ENCODE peak calls at places on chromosomes 11 and 22, in four cellular contexts. D, Z, Q and S are unnamed samples.

GRCh38 chr11:118003021-118003423 is 16.8 kb downstream of the IL10RA start:
- DNase-seq in Q (no peak), Z (no peak), D (no peak), S (no peak)

GRCh38 chr11:106482920-106483761 is 405.7 kb downstream of the AASDHPPT start:
- DNase-seq in D (peak; percentile 39), Q (no peak), Z (no peak), S (no peak)

GRCh38 chr11:61652135-61652534 is 28.1 kb upstream of the DAGLA start:
- DNase-seq in D (no peak), Q (no peak), Z (no peak), S (no peak)

GRCh38 chr11:125750629-125751028 is 4.5 kb downstream of the PATE1 start:
- DNase-seq in D (no peak), Q (no peak), Z (no peak), S (no peak)

GRCh38 chr11:72683782-72684200 is 9.6 kb upstream of the PDE2A start:
- DNase-seq in Z (peak; percentile 43), D (peak; percentile 94), Q (peak; percentile 71), S (peak; percentile 71)

GRCh38 chr11:33735426-33736147 is 636 bp downstream of the CD59 start:
- DNase-seq in Z (no peak), D (no peak), Q (no peak), S (peak; percentile 71)

GRCh38 chr11:63986932-63987513 is 785 bp downstream of the OTUB1 start:
- DNase-seq in Q (no peak), D (peak; percentile 53), Z (no peak), S (no peak)

GRCh38 chr11:117678651-117679407 is 118.2 kb downstream of the DSCAML1 start:
- DNase-seq in D (no peak), Q (no peak), Z (no peak), S (no peak)

GRCh38 chr22:20229916-20230775 is 38.0 kb downstream of the RTN4R start:
- DNase-seq in D (no peak), Q (no peak), Z (no peak), S (no peak)

GRCh38 chr22:26713823-26714449 is 56.5 kb downstream of the MIAT start:
- DNase-seq in Z (no peak), D (no peak), Q (no peak), S (no peak)

GRCh38 chr11:70210051-70210501 is 7.0 kb downstream of the FADD start:
- DNase-seq in D (peak; percentile 96), Z (no peak), Q (no peak), S (no peak)

GRCh38 chr22:42648368-42649260 is 578 bp downstream of the CYB5R3 start:
- DNase-seq in Q (peak; percentile 59), D (peak; percentile 81), Z (peak; percentile 61), S (peak; percentile 80)

GRCh38 chr11:62446091-62446490 is 27.3 kb downstream of the SCGB1A1 start:
- DNase-seq in Q (no peak), Z (no peak), D (no peak), S (no peak)

GRCh38 chr11:66906077-66906929 is 49.4 kb downstream of the LRFN4 start:
- DNase-seq in Q (peak; percentile 39), Z (no peak), D (no peak), S (no peak)

GRCh38 chr11:87926250-87926970 is 248.8 kb downstream of the RAB38 start:
- DNase-seq in D (no peak), Q (peak; percentile 38), Z (no peak), S (no peak)

GRCh38 chr11:28466506-28466905 is 358.3 kb downstream of the METTL15 start:
- DNase-seq in D (no peak), Z (no peak), Q (no peak), S (no peak)

GRCh38 chr11:67489203-67489859 is 6.5 kb downstream of the AIP start:
- DNase-seq in D (peak; percentile 82), Q (no peak), Z (no peak), S (no peak)

GRCh38 chr11:17387811-17388210 is 648 bp downstream of the KCNJ11 start:
- DNase-seq in Q (no peak), Z (no peak), D (peak; percentile 29), S (no peak)

GRCh38 chr11:118900535-118901384 is 17.1 kb downstream of the CXCR5 start:
- DNase-seq in Z (no peak), D (peak; percentile 81), Q (no peak), S (no peak)

GRCh38 chr11:106656646-106657045 is 361.6 kb downstream of the GUCY1A2 start:
- DNase-seq in Z (no peak), Q (no peak), D (no peak), S (no peak)

GRCh38 chr11:78564037-78564888 is 10.4 kb downstream of the NARS2 start:
- DNase-seq in Z (peak; percentile 57), D (peak; percentile 80), Q (peak; percentile 38), S (no peak)

GRCh38 chr11:118175031-118175531 is 1.4 kb downstream of the SCN2B start:
- DNase-seq in D (peak; percentile 77), Q (peak; percentile 41), Z (no peak), S (no peak)

GRCh38 chr11:96426356-96427103 is 36.7 kb downstream of the JRKL start:
- DNase-seq in Z (no peak), Q (no peak), D (no peak), S (no peak)

GRCh38 chr11:72352859-72353551 is 81.3 kb downstream of the CLPB start:
- DNase-seq in D (peak; percentile 86), Q (no peak), Z (peak; percentile 6), S (no peak)

GRCh38 chr11:22669368-22669767 is 3.0 kb downstream of the GAS2 start:
- DNase-seq in D (no peak), Z (no peak), Q (no peak), S (no peak)

GRCh38 chr11:88338223-88338661 is 706 bp upstream of the CTSC start:
- DNase-seq in Z (peak; percentile 14), Q (peak; percentile 26), D (no peak), S (peak; percentile 70)

GRCh38 chr22:45051419-45051818 is 41.6 kb upstream of the PHF21B start:
- DNase-seq in Q (no peak), Z (no peak), D (peak; percentile 6), S (no peak)

GRCh38 chr11:114162719-114163123 is 103.2 kb downstream of the ZBTB16 start:
- DNase-seq in Q (no peak), Z (peak; percentile 95), D (peak; percentile 94), S (peak; percentile 76)

GRCh38 chr22:23062616-23063538 is 7.4 kb upstream of the GNAZ start:
- DNase-seq in D (peak; percentile 68), Z (peak; percentile 2), Q (no peak), S (peak; percentile 20)

GRCh38 chr11:46896719-46897406 is 21.5 kb downstream of the LRP4 start:
- DNase-seq in Q (no peak), Z (no peak), D (peak; percentile 88), S (no peak)

GRCh38 chr11:9150501-9150900 is 59.1 kb upstream of the SCUBE2 start:
- DNase-seq in Z (no peak), D (peak; percentile 68), Q (no peak), S (no peak)

GRCh38 chr22:26599505-26599904 is 9.6 kb upstream of the TPST2 start:
- DNase-seq in Q (no peak), Z (no peak), D (no peak), S (no peak)

GRCh38 chr11:10600570-10601248 is 32.2 kb upstream of the LYVE1 start:
- DNase-seq in Z (no peak), Q (no peak), D (no peak), S (no peak)

GRCh38 chr11:109971184-109971523 is 122.0 kb upstream of the ZC3H12C start:
- DNase-seq in Q (no peak), Z (peak; percentile 13), D (no peak), S (no peak)

GRCh38 chr11:133515075-133515474 is 17.2 kb downstream of the OPCML start:
- DNase-seq in Z (no peak), Q (no peak), D (no peak), S (no peak)

GRCh38 chr11:60378359-60378758 is at the start of gene MS4A7:
- DNase-seq in Q (no peak), Z (peak; percentile 12), D (no peak), S (peak; percentile 70)

GRCh38 chr11:2525941-2526807 is 81.4 kb downstream of the KCNQ1 start:
- DNase-seq in Z (no peak), D (peak; percentile 63), Q (no peak), S (peak; percentile 35)
- H3K4me3 ChIP-seq in Z (no peak overlapping the region), D (no peak overlapping the region), Q (no peak overlapping the region), S (peak overlapping the region; percentile 33)

GRCh38 chr11:94838027-94838610 is 70.0 kb downstream of the AMOTL1 start:
- DNase-seq in Z (no peak), D (no peak), Q (no peak), S (no peak)
- H3K4me1 ChIP-seq in Z (peaks cover 5% of the 10 kb centered on the region), D (peaks cover 12% of the 10 kb centered on the region), Q (peaks cover 13% of the 10 kb centered on the region), S (peaks cover 48% of the 10 kb centered on the region)

DNA sequence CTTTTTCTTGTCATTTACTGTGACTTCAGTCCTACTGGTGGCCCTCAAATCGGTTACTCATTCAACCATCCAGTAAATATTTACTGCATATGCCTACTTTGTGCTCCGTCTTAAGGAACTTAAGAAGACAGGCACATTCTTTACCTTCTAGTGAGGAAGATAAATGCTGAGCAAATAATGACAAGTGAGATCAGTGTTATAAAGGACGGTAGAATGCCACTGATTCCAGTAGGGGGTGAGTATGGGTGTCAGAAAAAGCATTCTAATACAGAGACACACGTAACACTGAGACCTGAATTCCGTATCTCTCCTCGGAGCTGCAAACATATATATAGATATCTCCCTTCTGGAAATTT is 1.6 kb downstream of the ANKRD42 start:
- DNase-seq in D (no peak), Z (no peak), Q (no peak), S (no peak)
- TF ChIP-seq CTCF in D (no peak), Z (no peak), Q (no peak), S (no peak)

GRCh38 chr22:41249442-41249841 is 8.7 kb upstream of the CHADL start:
- DNase-seq in D (peak; percentile 72), Q (no peak), Z (no peak), S (no peak)

GRCh38 chr22:41248314-41248713 is 7.6 kb upstream of the CHADL start:
- DNase-seq in Z (no peak), D (no peak), Q (no peak), S (no peak)

GRCh38 chr22:41250127-41250526 is 9.4 kb upstream of the CHADL start:
- DNase-seq in Z (no peak), D (peak; percentile 42), Q (no peak), S (no peak)

GRCh38 chr22:41247703-41248102 is 7.0 kb upstream of the CHADL start:
- DNase-seq in Z (peak; percentile 72), D (no peak), Q (no peak), S (no peak)

GRCh38 chr22:41248758-41249157 is 8.0 kb upstream of the CHADL start:
- DNase-seq in Z (no peak), D (no peak), Q (no peak), S (no peak)
- H3K4me3 ChIP-seq in Z (no peak overlapping the region), D (no peak overlapping the region), Q (no peak overlapping the region), S (no peak overlapping the region)

GRCh38 chr22:37563153-37564081 is 3.1 kb downstream of the CDC42EP1 start:
- DNase-seq in Z (peak; percentile 71), Q (peak; percentile 88), D (peak; percentile 99), S (peak; percentile 69)

GRCh38 chr22:37562049-37562784 is 1.9 kb downstream of the CDC42EP1 start:
- DNase-seq in Z (no peak), Q (no peak), D (peak; percentile 75), S (no peak)

GRCh38 chr22:37565830-37566229 is 5.5 kb downstream of the CDC42EP1 start:
- DNase-seq in D (peak; percentile 51), Q (no peak), Z (no peak), S (no peak)

GRCh38 chr22:37566329-37566837 is 6.1 kb downstream of the CDC42EP1 start:
- DNase-seq in Q (no peak), D (peak; percentile 53), Z (no peak), S (peak; percentile 71)

GRCh38 chr22:37564111-37564711 is 3.9 kb downstream of the CDC42EP1 start:
- DNase-seq in Z (peak; percentile 79), Q (no peak), D (peak; percentile 82), S (no peak)
- H3K4me1 ChIP-seq in Z (peaks cover 72% of the 10 kb centered on the region), Q (peaks cover 80% of the 10 kb centered on the region), D (peaks cover 59% of the 10 kb centered on the region), S (peaks cover 87% of the 10 kb centered on the region)